ENCODE peak calls at places on chromosomes 12 and 14, in nine cellular contexts. M is lower leg skin; J is HepG2; P is AG10803; D is naive thymus-derived CD4-positive, alpha-beta T cell; S is GM23248; C is tibial nerve; B is mesenchymal stem cell; Z is AG09309. R is an unnamed sample.

GRCh38 chr14:76882646-76883045 is 56.4 kb downstream of the LRRC74A start:
- DNase-seq in M (no peak), J (no peak), P (peak), D (no peak), S (no peak), C (no peak), B (no peak), Z (no peak), R (no peak)

GRCh38 chr12:123859035-123859434 is 96.9 kb downstream of the DNAH10 start:
- DNase-seq in M (peak), J (no peak), P (no peak), D (no peak), S (no peak), C (no peak), B (no peak), Z (no peak), R (no peak)

GRCh38 chr12:7439579-7440505 is 4.1 kb downstream of the CD163L1 start:
- DNase-seq in M (no peak), J (no peak), P (peak), D (no peak), S (peak), C (no peak), B (peak), Z (no peak), R (peak)

GRCh38 chr14:51534623-51535022 is 117.1 kb upstream of the FRMD6 start:
- DNase-seq in M (no peak), J (peak), P (no peak), D (no peak), S (no peak), C (no peak), B (peak), Z (no peak), R (no peak)

GRCh38 chr14:92729632-92730358 is 18.6 kb downstream of the LGMN start:
- DNase-seq in M (no peak), J (no peak), P (peak), D (no peak), S (peak), C (no peak), B (peak), Z (peak), R (peak)

GRCh38 chr14:69046468-69046867 is 67.4 kb upstream of the ACTN1 start:
- DNase-seq in M (no peak), J (no peak), P (peak), D (no peak), S (peak), C (peak), B (no peak), Z (no peak), R (peak)

GRCh38 chr12:120290541-120291312 is 976 bp downstream of the RNU4-2 start:
- DNase-seq in M (peak), J (peak), P (peak), D (no peak), S (peak), C (peak), B (no peak), Z (no peak), R (no peak)

GRCh38 chr14:83342590-83342989 is 1808.9 kb upstream of the SEL1L start:
- DNase-seq in M (peak), J (no peak), P (peak), D (no peak), S (peak), C (peak), B (no peak), Z (no peak), R (no peak)

GRCh38 chr12:89863332-89863938 is 154.8 kb upstream of the ATP2B1 start:
- DNase-seq in M (no peak), J (no peak), P (no peak), D (no peak), S (no peak), C (no peak), B (no peak), Z (no peak), R (no peak)

GRCh38 chr14:62592877-62593276 is 452.4 kb downstream of the KCNH5 start:
- DNase-seq in M (no peak), J (no peak), P (no peak), D (no peak), S (no peak), C (no peak), B (peak), Z (no peak), R (peak)

GRCh38 chr12:105142259-105142658 is 34.7 kb downstream of the WASHC4 start:
- DNase-seq in M (no peak), J (no peak), P (no peak), D (no peak), S (no peak), C (no peak), B (no peak), Z (no peak), R (no peak)

GRCh38 chr14:106790189-106791036 is 1264.0 kb downstream of the TMEM121 start:
- DNase-seq in M (peak), J (peak), P (no peak), D (peak), S (peak), C (peak), B (no peak), Z (no peak), R (no peak)

GRCh38 chr12:100359822-100360221 is 2.9 kb downstream of the SLC17A8 start:
- DNase-seq in M (no peak), J (no peak), P (peak), D (no peak), S (peak), C (no peak), B (no peak), Z (no peak), R (no peak)

GRCh38 chr14:85572845-85573244 is 42.9 kb downstream of the FLRT2 start:
- DNase-seq in M (no peak), J (no peak), P (peak), D (no peak), S (peak), C (no peak), B (peak), Z (peak), R (peak)

GRCh38 chr12:103330672-103331071 is 165.1 kb downstream of the C12orf42 start:
- DNase-seq in M (no peak), J (no peak), P (no peak), D (no peak), S (no peak), C (no peak), B (no peak), Z (no peak), R (no peak)

DNA sequence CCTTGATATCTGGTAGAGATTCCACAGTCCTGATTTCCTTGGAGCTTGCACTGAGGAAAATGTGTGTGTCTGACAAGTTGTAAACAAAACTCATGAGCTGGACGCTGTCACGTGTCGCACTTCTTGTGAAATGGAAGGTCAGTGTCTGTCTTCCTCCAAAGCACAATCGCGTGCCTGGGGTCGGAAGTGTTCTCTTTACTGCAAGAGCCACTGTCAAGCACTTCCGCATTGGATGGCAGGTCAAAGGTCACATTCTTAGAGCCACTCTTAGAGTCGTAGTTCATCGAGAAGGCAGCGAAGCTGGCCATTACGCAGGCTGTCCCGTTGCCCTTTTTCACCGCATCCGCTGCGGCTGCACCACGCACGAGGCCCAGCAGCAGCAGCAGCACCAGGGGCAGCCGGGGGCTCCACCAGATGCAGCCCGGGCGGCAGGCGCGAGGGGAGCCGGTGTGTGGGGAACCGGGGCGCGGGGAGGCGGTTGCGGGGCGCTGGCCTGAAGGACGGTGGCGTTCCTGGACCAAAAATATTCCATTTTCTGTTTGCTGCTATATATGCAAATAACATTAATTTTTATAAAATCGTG is 45.0 kb downstream of the LRTM2 start:
- DNase-seq in M (peak), J (no peak), P (no peak), D (no peak), S (no peak), C (no peak), B (peak), Z (no peak), R (no peak)
- H3K4me3 ChIP-seq in M (no peak), J (no peak), P (no peak), D (no peak), S (no peak), C (no peak), B (no peak), Z (no peak), R (no peak)

GRCh38 chr12:53995311-53996187 is 4.4 kb upstream of the HOXC9 start:
- DNase-seq in M (peak), J (no peak), P (peak), D (no peak), S (peak), C (no peak), B (peak), Z (no peak), R (no peak)
- H3K4me3 ChIP-seq in M (peak), J (no peak), P (peak), D (peak), S (peak), C (peak), B (peak), Z (peak), R (peak)

GRCh38 chr14:60508363-60508706 is 611 bp upstream of the SIX6 start:
- DNase-seq in M (no peak), J (no peak), P (no peak), D (no peak), S (no peak), C (no peak), B (no peak), Z (no peak), R (no peak)
- H3K4me3 ChIP-seq in M (no peak), J (no peak), P (no peak), D (no peak), S (no peak), C (no peak), B (no peak), Z (no peak), R (no peak)

DNA sequence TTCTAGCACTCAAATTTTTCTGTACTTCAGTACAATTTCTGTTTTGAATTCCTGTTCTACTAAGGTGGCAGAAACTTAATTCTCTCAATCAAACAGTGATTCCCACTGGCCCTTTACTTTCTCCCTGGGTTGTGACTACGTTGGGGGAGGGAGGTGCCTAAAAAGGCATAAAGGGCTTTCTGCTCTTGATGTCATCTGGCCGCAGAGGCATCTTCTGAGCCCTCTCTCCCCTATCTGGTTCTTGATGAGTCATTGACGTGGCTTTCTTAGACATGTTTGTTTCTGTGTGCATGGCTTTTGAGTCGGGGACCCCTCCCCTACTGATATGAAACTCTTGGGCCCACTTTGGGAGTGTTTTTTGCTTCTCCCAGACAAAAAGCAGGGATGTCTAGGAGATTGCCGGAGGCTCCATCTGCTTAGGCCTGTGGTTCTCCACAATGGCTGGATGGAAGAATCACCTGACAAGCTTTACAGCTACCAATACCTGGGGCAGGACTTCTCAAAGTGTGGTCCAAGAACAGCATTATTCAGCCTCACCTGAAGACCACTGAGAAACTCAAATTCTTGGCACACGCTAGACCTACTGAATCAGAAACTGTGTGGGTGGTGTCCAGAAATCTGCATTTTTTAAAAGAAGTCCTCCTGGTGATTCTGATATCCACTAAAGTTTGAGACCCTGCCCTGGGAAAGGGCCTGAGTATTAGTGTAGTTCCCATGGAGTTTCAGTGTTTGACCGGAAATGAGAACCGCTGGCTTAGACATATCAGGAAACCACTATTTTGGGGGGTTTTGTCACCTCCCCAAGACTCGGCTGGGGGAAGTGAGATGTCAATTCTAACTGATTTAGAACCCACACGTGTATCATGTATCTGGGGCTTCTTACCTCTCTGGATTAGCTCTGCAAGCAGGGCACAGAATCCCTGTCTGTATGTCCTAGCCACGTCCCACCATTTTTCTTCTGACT is 395.7 kb upstream of the PDE3A start:
- DNase-seq in M (no peak), J (no peak), P (no peak), D (no peak), S (no peak), C (no peak), B (peak), Z (no peak), R (peak)
- H3K4me3 ChIP-seq in M (no peak), J (no peak), P (no peak), D (no peak), S (no peak), C (no peak), B (no peak), Z (no peak), R (no peak)

GRCh38 chr14:75088566-75089373 is 19.3 kb downstream of the ZC2HC1C start:
- DNase-seq in M (no peak), J (peak), P (peak), D (no peak), S (peak), C (peak), B (peak), Z (no peak), R (peak)
- H3K4me3 ChIP-seq in M (no peak), J (no peak), P (no peak), D (no peak), S (no peak), C (no peak), B (no peak), Z (no peak), R (no peak)

DNA sequence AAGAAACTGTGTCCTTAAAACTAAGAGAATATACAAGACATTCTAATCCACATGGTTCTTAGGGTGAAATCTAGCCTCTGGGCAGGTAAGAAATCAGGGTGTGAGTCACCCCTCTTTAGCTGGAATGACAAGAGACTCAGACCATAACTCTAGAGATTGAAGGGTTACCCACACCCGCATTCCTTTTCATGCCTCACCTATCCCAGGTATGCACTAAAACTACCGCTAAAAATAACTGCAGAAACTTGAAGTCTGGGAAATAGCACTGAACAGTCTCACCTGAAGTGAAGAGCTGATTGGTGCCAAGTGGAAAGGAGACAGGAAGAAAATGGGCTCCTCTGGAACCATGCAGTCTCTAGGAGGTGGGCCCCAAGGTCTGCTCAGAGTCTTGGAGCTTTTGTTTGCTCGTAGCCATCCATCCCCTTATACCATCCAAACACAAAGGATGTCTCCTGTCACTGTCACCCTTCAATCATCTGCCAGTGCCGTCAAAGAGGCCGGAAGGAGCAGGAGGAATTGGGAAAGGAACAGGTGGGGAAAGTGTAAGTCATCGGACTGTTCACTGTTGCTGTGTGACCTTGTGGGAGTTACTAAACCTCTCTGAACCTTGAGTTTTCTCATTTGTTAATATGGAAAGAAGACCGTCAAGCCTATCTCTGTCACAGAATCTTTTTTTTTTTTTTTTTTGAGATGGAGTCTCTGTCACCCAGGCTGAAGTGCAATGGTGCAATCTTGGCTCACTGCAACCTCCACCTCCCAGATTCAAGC is 22.4 kb downstream of the DDX47 start:
- DNase-seq in M (peak), J (no peak), P (no peak), D (no peak), S (peak), C (no peak), B (no peak), Z (no peak), R (peak)
- H3K4me3 ChIP-seq in M (no peak), J (no peak), P (no peak), D (no peak), S (no peak), C (no peak), B (no peak), Z (no peak), R (no peak)

R was measured in astrocyte of the spinal cord.